ENCODE peak calls at places on chromosomes 13 and 19, in eight cellular contexts. One of them, this sample, is unnamed. For H3K9me3 and H3K4me1, the result is how much of the 10 kb centered on the place peaks cover.

GRCh38 chr19:50500060-50500752 is 10.8 kb downstream of the JOSD2 start:
- DNase-seq in ovary: no peak
- DNase-seq in breast epithelium: no peak
- DNase-seq in IMR-90: no peak
- DNase-seq in adrenal gland: no peak
- DNase-seq in stomach: no peak
- DNase-seq in GM12878: no peak
- DNase-seq in upper lobe of left lung: no peak
- DNase-seq in this sample: no peak

GRCh38 chr13:108345016-108345415 is 75.5 kb downstream of the TNFSF13B start:
- DNase-seq in ovary: no peak
- DNase-seq in breast epithelium: no peak
- DNase-seq in IMR-90: no peak
- DNase-seq in adrenal gland: no peak
- DNase-seq in stomach: no peak
- DNase-seq in GM12878: no peak
- DNase-seq in upper lobe of left lung: no peak
- DNase-seq in this sample: no peak

GRCh38 chr19:498591-498950 is 2.3 kb downstream of the MADCAM1 start:
- DNase-seq in ovary: no peak
- DNase-seq in breast epithelium: no peak
- DNase-seq in IMR-90: no peak
- DNase-seq in adrenal gland: no peak
- DNase-seq in stomach: no peak
- DNase-seq in GM12878: no peak
- DNase-seq in upper lobe of left lung: no peak
- DNase-seq in this sample: no peak

GRCh38 chr19:36837525-36837901 is 674 bp downstream of the ZNF790 start:
- DNase-seq in ovary: no peak
- DNase-seq in breast epithelium: no peak
- DNase-seq in IMR-90: no peak
- DNase-seq in adrenal gland: peak
- DNase-seq in stomach: no peak
- DNase-seq in GM12878: no peak
- DNase-seq in upper lobe of left lung: no peak
- DNase-seq in this sample: no peak

GRCh38 chr13:32585625-32586021 is 629 bp upstream of the PDS5B start:
- DNase-seq in ovary: no peak
- DNase-seq in breast epithelium: no peak
- DNase-seq in IMR-90: no peak
- DNase-seq in adrenal gland: peak
- DNase-seq in stomach: no peak
- DNase-seq in GM12878: no peak
- DNase-seq in upper lobe of left lung: no peak
- DNase-seq in this sample: no peak

GRCh38 chr13:91904597-91904996 is 506.2 kb downstream of the GPC5 start:
- DNase-seq in ovary: no peak
- DNase-seq in breast epithelium: no peak
- DNase-seq in IMR-90: no peak
- DNase-seq in adrenal gland: no peak
- DNase-seq in stomach: no peak
- DNase-seq in GM12878: peak
- DNase-seq in upper lobe of left lung: no peak
- DNase-seq in this sample: no peak

GRCh38 chr13:56755181-56755580 is 385.5 kb upstream of the PRR20A start:
- DNase-seq in ovary: no peak
- DNase-seq in breast epithelium: no peak
- DNase-seq in IMR-90: no peak
- DNase-seq in adrenal gland: no peak
- DNase-seq in stomach: no peak
- DNase-seq in GM12878: no peak
- DNase-seq in upper lobe of left lung: no peak
- DNase-seq in this sample: no peak

GRCh38 chr13:45336025-45336800 is 4.8 kb downstream of the TPT1 start:
- DNase-seq in ovary: no peak
- DNase-seq in breast epithelium: no peak
- DNase-seq in IMR-90: no peak
- DNase-seq in adrenal gland: no peak
- DNase-seq in stomach: no peak
- DNase-seq in GM12878: no peak
- DNase-seq in upper lobe of left lung: no peak
- DNase-seq in this sample: no peak

GRCh38 chr13:113586661-113587479 is 2.3 kb downstream of the TFDP1 start:
- DNase-seq in ovary: peak
- DNase-seq in breast epithelium: peak
- DNase-seq in IMR-90: no peak
- DNase-seq in adrenal gland: peak
- DNase-seq in stomach: peak
- DNase-seq in GM12878: no peak
- DNase-seq in upper lobe of left lung: no peak
- DNase-seq in this sample: peak

GRCh38 chr19:12331211-12331941 is 2.1 kb downstream of the ZNF563 start:
- DNase-seq in ovary: no peak
- DNase-seq in breast epithelium: no peak
- DNase-seq in IMR-90: no peak
- DNase-seq in adrenal gland: no peak
- DNase-seq in stomach: no peak
- DNase-seq in GM12878: peak
- DNase-seq in upper lobe of left lung: peak
- DNase-seq in this sample: no peak

GRCh38 chr19:16031872-16032200 is 44.5 kb upstream of the TPM4 start:
- DNase-seq in ovary: no peak
- DNase-seq in breast epithelium: no peak
- DNase-seq in IMR-90: no peak
- DNase-seq in adrenal gland: no peak
- DNase-seq in stomach: no peak
- DNase-seq in GM12878: no peak
- DNase-seq in upper lobe of left lung: peak
- DNase-seq in this sample: no peak

GRCh38 chr13:66501187-66501586 is 728.9 kb downstream of the PCDH9 start:
- DNase-seq in ovary: no peak
- DNase-seq in breast epithelium: no peak
- DNase-seq in IMR-90: peak
- DNase-seq in adrenal gland: no peak
- DNase-seq in stomach: no peak
- DNase-seq in GM12878: no peak
- DNase-seq in upper lobe of left lung: no peak
- DNase-seq in this sample: no peak

GRCh38 chr13:113996912-113997745 is 23.3 kb upstream of the C13orf46 start:
- DNase-seq in ovary: no peak
- DNase-seq in breast epithelium: no peak
- DNase-seq in IMR-90: no peak
- DNase-seq in adrenal gland: no peak
- DNase-seq in stomach: no peak
- DNase-seq in GM12878: no peak
- DNase-seq in upper lobe of left lung: no peak
- DNase-seq in this sample: no peak

GRCh38 chr19:5396963-5397362 is 56.4 kb upstream of the PTPRS start:
- DNase-seq in ovary: no peak
- DNase-seq in breast epithelium: no peak
- DNase-seq in IMR-90: no peak
- DNase-seq in adrenal gland: no peak
- DNase-seq in stomach: no peak
- DNase-seq in GM12878: no peak
- DNase-seq in upper lobe of left lung: no peak
- DNase-seq in this sample: no peak

GRCh38 chr19:29576043-29576442 is 30.0 kb upstream of the POP4 start:
- DNase-seq in ovary: no peak
- DNase-seq in breast epithelium: peak
- DNase-seq in IMR-90: peak
- DNase-seq in adrenal gland: no peak
- DNase-seq in stomach: no peak
- DNase-seq in GM12878: no peak
- DNase-seq in upper lobe of left lung: no peak
- DNase-seq in this sample: peak

GRCh38 chr13:33184530-33184929 is 101.0 kb downstream of the STARD13 start:
- DNase-seq in ovary: no peak
- DNase-seq in breast epithelium: no peak
- DNase-seq in IMR-90: no peak
- DNase-seq in adrenal gland: no peak
- DNase-seq in stomach: no peak
- DNase-seq in GM12878: no peak
- DNase-seq in upper lobe of left lung: no peak
- DNase-seq in this sample: no peak

GRCh38 chr13:100527644-100528043 is 60.9 kb downstream of the GGACT start:
- DNase-seq in ovary: no peak
- DNase-seq in breast epithelium: no peak
- DNase-seq in IMR-90: no peak
- DNase-seq in adrenal gland: no peak
- DNase-seq in stomach: no peak
- DNase-seq in GM12878: no peak
- DNase-seq in upper lobe of left lung: no peak
- DNase-seq in this sample: no peak

GRCh38 chr19:41322451-41322850 is 12.5 kb downstream of the CCDC97 start:
- DNase-seq in ovary: no peak
- DNase-seq in breast epithelium: no peak
- DNase-seq in IMR-90: no peak
- DNase-seq in adrenal gland: no peak
- DNase-seq in stomach: no peak
- DNase-seq in GM12878: no peak
- DNase-seq in upper lobe of left lung: no peak
- DNase-seq in this sample: no peak

GRCh38 chr13:24052547-24052981 is 108.0 kb upstream of the SPATA13 start:
- DNase-seq in ovary: peak
- DNase-seq in breast epithelium: no peak
- DNase-seq in IMR-90: peak
- DNase-seq in adrenal gland: no peak
- DNase-seq in stomach: no peak
- DNase-seq in GM12878: no peak
- DNase-seq in upper lobe of left lung: no peak
- DNase-seq in this sample: no peak

GRCh38 chr19:30406220-30406944 is 34.2 kb downstream of the ZNF536 start:
- DNase-seq in ovary: no peak
- DNase-seq in breast epithelium: no peak
- DNase-seq in IMR-90: no peak
- DNase-seq in adrenal gland: peak
- DNase-seq in stomach: no peak
- DNase-seq in GM12878: no peak
- DNase-seq in upper lobe of left lung: no peak
- DNase-seq in this sample: no peak

GRCh38 chr13:32019612-32020233 is 11.9 kb upstream of the FRY start:
- DNase-seq in ovary: peak
- DNase-seq in breast epithelium: no peak
- DNase-seq in IMR-90: peak
- DNase-seq in adrenal gland: peak
- DNase-seq in stomach: no peak
- DNase-seq in GM12878: peak
- DNase-seq in upper lobe of left lung: peak
- DNase-seq in this sample: no peak

GRCh38 chr19:8877854-8878705 is 45.9 kb downstream of the MBD3L1 start:
- DNase-seq in ovary: no peak
- DNase-seq in breast epithelium: no peak
- DNase-seq in IMR-90: no peak
- DNase-seq in adrenal gland: no peak
- DNase-seq in stomach: no peak
- DNase-seq in GM12878: no peak
- DNase-seq in upper lobe of left lung: no peak
- DNase-seq in this sample: no peak

GRCh38 chr19:8884416-8884815 is 52.2 kb downstream of the MBD3L1 start:
- DNase-seq in ovary: no peak
- DNase-seq in breast epithelium: no peak
- DNase-seq in IMR-90: no peak
- DNase-seq in adrenal gland: no peak
- DNase-seq in stomach: no peak
- DNase-seq in GM12878: no peak
- DNase-seq in upper lobe of left lung: no peak
- DNase-seq in this sample: no peak

GRCh38 chr19:8880864-8881488 is 48.8 kb downstream of the MBD3L1 start:
- DNase-seq in ovary: no peak
- DNase-seq in breast epithelium: no peak
- DNase-seq in IMR-90: no peak
- DNase-seq in adrenal gland: no peak
- DNase-seq in stomach: no peak
- DNase-seq in GM12878: no peak
- DNase-seq in upper lobe of left lung: no peak
- DNase-seq in this sample: no peak

GRCh38 chr19:8887364-8887763 is 55.2 kb downstream of the MBD3L1 start:
- DNase-seq in ovary: no peak
- DNase-seq in breast epithelium: no peak
- DNase-seq in IMR-90: no peak
- DNase-seq in adrenal gland: no peak
- DNase-seq in stomach: no peak
- DNase-seq in GM12878: no peak
- DNase-seq in upper lobe of left lung: no peak
- DNase-seq in this sample: no peak

DNA sequence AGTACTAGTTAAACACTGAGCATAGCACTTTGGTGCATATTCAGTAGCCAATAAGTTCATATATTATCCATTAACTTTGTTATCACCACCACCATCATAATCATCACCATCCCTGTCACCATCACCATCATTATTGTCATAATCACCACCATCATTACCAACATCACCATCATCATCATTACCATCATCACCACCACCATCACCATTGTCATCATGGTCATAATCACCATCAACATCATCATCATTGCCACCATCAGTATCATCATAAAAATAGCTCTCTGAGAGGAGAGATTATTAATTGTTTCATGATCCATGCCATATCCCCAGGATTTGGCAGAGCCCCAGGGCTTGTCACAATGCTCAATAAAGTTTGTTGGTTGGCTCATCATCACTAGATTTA is 49.3 kb downstream of the MBD3L1 start:
- DNase-seq in ovary: no peak
- DNase-seq in breast epithelium: no peak
- DNase-seq in IMR-90: no peak
- DNase-seq in adrenal gland: no peak
- DNase-seq in stomach: no peak
- DNase-seq in GM12878: no peak
- DNase-seq in upper lobe of left lung: no peak
- DNase-seq in this sample: no peak
- H3K9me3 ChIP-seq in ovary: under half
- H3K9me3 ChIP-seq in breast epithelium: under half
- H3K9me3 ChIP-seq in IMR-90: under half
- H3K9me3 ChIP-seq in adrenal gland: under half
- H3K9me3 ChIP-seq in stomach: under half
- H3K9me3 ChIP-seq in GM12878: under half
- H3K9me3 ChIP-seq in upper lobe of left lung: under half
- H3K9me3 ChIP-seq in this sample: under half

GRCh38 chr13:25301347-25302113 is at the start of gene NUP58:
- DNase-seq in ovary: peak
- DNase-seq in breast epithelium: peak
- DNase-seq in IMR-90: peak
- DNase-seq in adrenal gland: peak
- DNase-seq in stomach: peak
- DNase-seq in GM12878: peak
- DNase-seq in upper lobe of left lung: peak
- DNase-seq in this sample: no peak
- H3K4me1 ChIP-seq in ovary: under half
- H3K4me1 ChIP-seq in breast epithelium: under half
- H3K4me1 ChIP-seq in IMR-90: under half
- H3K4me1 ChIP-seq in adrenal gland: under half
- H3K4me1 ChIP-seq in stomach: under half
- H3K4me1 ChIP-seq in GM12878: under half
- H3K4me1 ChIP-seq in upper lobe of left lung: under half
- H3K4me1 ChIP-seq in this sample: under half

GRCh38 chr19:39411006-39411831 is 1.2 kb upstream of the PLEKHG2 start:
- DNase-seq in ovary: peak
- DNase-seq in breast epithelium: no peak
- DNase-seq in IMR-90: peak
- DNase-seq in adrenal gland: peak
- DNase-seq in stomach: peak
- DNase-seq in GM12878: no peak
- DNase-seq in upper lobe of left lung: peak
- DNase-seq in this sample: peak
- TF ChIP-seq POLR2A in ovary: peak
- TF ChIP-seq POLR2A in breast epithelium: peak
- TF ChIP-seq POLR2A in IMR-90: peak
- TF ChIP-seq POLR2A in adrenal gland: peak
- TF ChIP-seq POLR2A in stomach: peak
- TF ChIP-seq POLR2A in GM12878: peak
- TF ChIP-seq POLR2A in upper lobe of left lung: peak
- TF ChIP-seq POLR2A in this sample: no peak

GRCh38 chr19:9580728-9581127 is 3.6 kb downstream of the ZNF121 start:
- DNase-seq in ovary: no peak
- DNase-seq in breast epithelium: no peak
- DNase-seq in IMR-90: no peak
- DNase-seq in adrenal gland: no peak
- DNase-seq in stomach: no peak
- DNase-seq in GM12878: no peak
- DNase-seq in upper lobe of left lung: no peak
- DNase-seq in this sample: no peak
- H3K9me3 ChIP-seq in ovary: under half
- H3K9me3 ChIP-seq in breast epithelium: half or more
- H3K9me3 ChIP-seq in IMR-90: under half
- H3K9me3 ChIP-seq in adrenal gland: under half
- H3K9me3 ChIP-seq in stomach: half or more
- H3K9me3 ChIP-seq in GM12878: under half
- H3K9me3 ChIP-seq in upper lobe of left lung: under half
- H3K9me3 ChIP-seq in this sample: under half